ENCODE peak calls at places on chromosomes 7 and 10, in six cellular contexts. J, V, D, B, I and Y are unnamed samples.

GRCh38 chr7:140898794-140899548 is 25.8 kb downstream of the BRAF start:
- DNase-seq in J (no peak), V (no peak), D (no peak), B (no peak), I (no peak), Y (no peak)

GRCh38 chr10:79494871-79495270 is 17.5 kb upstream of the EIF5AL1 start:
- DNase-seq in J (no peak), V (no peak), D (no peak), B (no peak), I (no peak), Y (no peak)

GRCh38 chr7:28807396-28807994 is 150.6 kb downstream of the TRIL start:
- DNase-seq in J (no peak), V (no peak), D (no peak), B (no peak), I (no peak), Y (no peak)

GRCh38 chr7:1533569-1534329 is 3.2 kb downstream of the MAFK start:
- DNase-seq in J (peak; percentile 88), V (no peak), D (peak; percentile 77), B (no peak), I (no peak), Y (no peak)

GRCh38 chr10:25902002-25902401 is 32.0 kb upstream of the MYO3A start:
- DNase-seq in J (no peak), V (no peak), D (no peak), B (no peak), I (no peak), Y (no peak)

GRCh38 chr7:146658604-146659003 is 542.0 kb downstream of the CNTNAP2 start:
- DNase-seq in J (no peak), V (no peak), D (no peak), B (no peak), I (no peak), Y (no peak)

GRCh38 chr10:123614888-123615287 is 51.3 kb upstream of the GPR26 start:
- DNase-seq in J (peak; percentile 56), V (peak; percentile 35), D (no peak), B (no peak), I (peak; percentile 66), Y (no peak)

GRCh38 chr7:91355680-91356435 is 91.6 kb downstream of the FZD1 start:
- DNase-seq in J (no peak), V (no peak), D (no peak), B (no peak), I (peak; percentile 54), Y (no peak)

GRCh38 chr10:24891823-24892222 is 60.6 kb downstream of the PRTFDC1 start:
- DNase-seq in J (no peak), V (no peak), D (peak; percentile 17), B (no peak), I (no peak), Y (no peak)

GRCh38 chr7:35405461-35405860 is 151.6 kb upstream of the TBX20 start:
- DNase-seq in J (no peak), V (no peak), D (no peak), B (no peak), I (no peak), Y (no peak)

GRCh38 chr10:35875281-35875680 is 233.2 kb upstream of the FZD8 start:
- DNase-seq in J (no peak), V (no peak), D (no peak), B (no peak), I (no peak), Y (no peak)

GRCh38 chr10:26485150-26485941 is 47.2 kb downstream of the APBB1IP start:
- DNase-seq in J (no peak), V (no peak), D (no peak), B (no peak), I (no peak), Y (no peak)

GRCh38 chr7:158812684-158813083 is 16.6 kb downstream of the ESYT2 start:
- DNase-seq in J (no peak), V (no peak), D (no peak), B (no peak), I (no peak), Y (no peak)

DNA sequence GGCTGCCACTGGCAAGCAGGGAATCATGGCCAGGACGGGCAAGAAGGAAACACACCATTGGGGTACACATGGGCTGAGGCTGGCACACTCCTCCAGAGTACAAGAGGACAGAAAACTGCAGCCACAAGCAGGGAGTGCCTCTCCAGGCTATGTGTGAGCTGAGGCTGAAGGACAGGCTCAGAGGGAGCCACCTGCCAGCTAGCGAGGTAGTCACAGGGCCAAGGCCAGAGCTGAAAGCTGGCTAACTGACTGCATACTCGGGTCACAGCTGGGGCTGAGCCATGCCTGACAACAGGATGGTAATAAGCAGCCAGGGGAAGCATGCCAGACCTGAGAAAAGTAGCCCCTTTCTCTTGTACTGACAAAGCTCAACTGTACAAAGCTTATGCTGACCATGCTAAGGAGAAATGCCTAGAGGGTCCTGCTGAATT is 52.0 kb downstream of the KIF5B start:
- DNase-seq in J (peak; percentile 8), V (peak; percentile 16), D (no peak), B (no peak), I (no peak), Y (no peak)
- TF ChIP-seq GABPA in J (no peak), V (no peak), D (no peak), B (no peak), I (no peak), Y (no peak)

GRCh38 chr7:129466796-129467195 is 32.6 kb downstream of the STRIP2 start:
- DNase-seq in J (no peak), V (no peak), D (no peak), B (no peak), I (no peak), Y (no peak)

GRCh38 chr7:129469930-129470329 is 32.4 kb upstream of the SMKR1 start:
- DNase-seq in J (no peak), V (no peak), D (peak; percentile 34), B (no peak), I (no peak), Y (no peak)

GRCh38 chr7:129470411-129470810 is 31.9 kb upstream of the SMKR1 start:
- DNase-seq in J (no peak), V (no peak), D (peak; percentile 69), B (no peak), I (no peak), Y (no peak)

GRCh38 chr7:129468547-129468946 is 33.8 kb upstream of the SMKR1 start:
- DNase-seq in J (no peak), V (no peak), D (no peak), B (no peak), I (no peak), Y (no peak)

DNA sequence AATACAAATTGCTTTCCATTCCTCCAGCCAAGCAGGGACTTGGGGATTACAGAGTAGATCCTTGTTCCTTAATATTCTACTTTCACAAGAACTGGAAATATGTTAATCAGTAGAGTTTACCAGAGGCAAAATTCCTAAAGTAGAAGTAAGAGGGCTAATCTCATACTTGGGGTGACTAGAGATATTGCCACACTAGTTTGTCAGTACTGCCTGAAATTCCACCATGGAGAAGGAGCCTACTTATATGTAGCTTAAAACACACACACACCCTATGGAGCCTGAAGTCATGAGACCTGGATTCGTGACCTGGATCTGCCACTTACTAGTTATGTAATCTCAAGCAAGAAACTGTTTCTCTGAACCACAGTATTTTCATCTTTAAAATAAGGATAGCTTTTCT is 33.9 kb downstream of the STRIP2 start:
- DNase-seq in J (no peak), V (no peak), D (no peak), B (no peak), I (no peak), Y (no peak)
- TF ChIP-seq GABPA in J (no peak), V (no peak), D (no peak), B (no peak), I (no peak), Y (no peak)

GRCh38 chr10:4804505-4804904 is 21.5 kb upstream of the AKR1E2 start:
- DNase-seq in J (no peak), V (no peak), D (no peak), B (no peak), I (no peak), Y (no peak)
- TF ChIP-seq GABPA in J (no peak), V (no peak), D (no peak), B (no peak), I (no peak), Y (no peak)

GRCh38 chr10:7411671-7412481 is 1.0 kb upstream of the SFMBT2 start:
- DNase-seq in J (no peak), V (no peak), D (peak; percentile 38), B (no peak), I (no peak), Y (no peak)

GRCh38 chr10:7410800-7411670 is at the start of gene SFMBT2:
- DNase-seq in J (peak; percentile 70), V (no peak), D (peak; percentile 92), B (no peak), I (no peak), Y (peak; percentile 37)

GRCh38 chr10:7409732-7410168 is 1.1 kb downstream of the SFMBT2 start:
- DNase-seq in J (peak; percentile 29), V (no peak), D (peak; percentile 52), B (no peak), I (no peak), Y (no peak)

GRCh38 chr10:7409045-7409731 is 1.6 kb downstream of the SFMBT2 start:
- DNase-seq in J (peak; percentile 71), V (no peak), D (peak; percentile 74), B (peak; percentile 51), I (no peak), Y (peak; percentile 60)

GRCh38 chr10:7410306-7410799 is 481 bp downstream of the SFMBT2 start:
- DNase-seq in J (peak; percentile 42), V (no peak), D (peak; percentile 60), B (no peak), I (no peak), Y (peak; percentile 8)
- TF ChIP-seq GABPA in J (no peak), V (no peak), D (no peak), B (no peak), I (no peak), Y (no peak)

GRCh38 chr10:5779753-5780152 is 33.5 kb downstream of the GDI2 start:
- DNase-seq in J (no peak), V (no peak), D (no peak), B (no peak), I (no peak), Y (no peak)

GRCh38 chr10:5776150-5776880 is 36.9 kb downstream of the GDI2 start:
- DNase-seq in J (no peak), V (no peak), D (peak; percentile 24), B (no peak), I (no peak), Y (no peak)

GRCh38 chr10:5775705-5776104 is 37.5 kb downstream of the GDI2 start:
- DNase-seq in J (no peak), V (no peak), D (no peak), B (no peak), I (no peak), Y (peak; percentile 38)

GRCh38 chr10:5774987-5775386 is 38.2 kb downstream of the GDI2 start:
- DNase-seq in J (no peak), V (no peak), D (no peak), B (no peak), I (no peak), Y (no peak)

DNA sequence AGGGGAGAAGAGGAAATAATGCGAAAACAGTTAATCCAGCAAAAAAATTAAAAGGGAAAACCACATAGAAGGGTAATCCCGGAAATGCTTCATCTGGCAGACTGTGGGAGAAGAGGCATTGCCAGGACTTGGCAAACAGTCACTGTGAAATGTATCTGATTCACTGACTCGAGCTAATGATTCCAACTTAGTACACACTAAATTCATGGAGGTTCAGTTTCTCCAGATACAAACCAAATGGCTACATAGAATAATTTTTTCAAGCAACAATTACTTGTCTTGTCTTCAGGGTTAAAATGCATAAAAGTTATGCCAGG is 36.4 kb downstream of the GDI2 start:
- DNase-seq in J (no peak), V (no peak), D (no peak), B (no peak), I (no peak), Y (no peak)
- TF ChIP-seq GABPA in J (no peak), V (no peak), D (no peak), B (no peak), I (no peak), Y (no peak)

GRCh38 chr7:150337179-150337578 is 4.2 kb downstream of the RARRES2 start:
- DNase-seq in J (no peak), V (no peak), D (no peak), B (no peak), I (no peak), Y (no peak)
- TF ChIP-seq GABPA in J (no peak), V (no peak), D (no peak), B (no peak), I (no peak), Y (no peak)